ENCODE peak calls at places on chromosome 21, in ten cellular contexts. D is activated T-helper 9 cell treated with anti-CD3 and anti-CD28 coated beads, Interleukin-2, amount 50 U/mL, for 16 hours; S is DMS153; I is HT1080; U is endothelial cell of umbilical vein; Q is activated CD8-positive, alpha-beta T cell treated with anti-CD3 and anti-CD28 coated beads, Interleukin-2, amount 10 ng/mL, durations not matched to agents 7 days and 5 days; P is NCI-H526 treated with DMSO at 0.1 percent for 48 hours; O is NCI-H1105 treated with DMSO at 0.1 percent for 48 hours; L is stimulated activated naive CD4-positive, alpha-beta T cell; X is CD8-positive, alpha-beta T cell. W is an unnamed sample.

GRCh38 chr21:45431781-45432572 is 27.0 kb downstream of the COL18A1 start:
- DNase-seq in D (no peak), S (no peak), I (no peak), U (no peak), Q (no peak), P (no peak), O (no peak), L (no peak), X (no peak), W (no peak)

GRCh38 chr21:15093216-15093615 is 28.4 kb upstream of the NRIP1 start:
- DNase-seq in D (no peak), S (no peak), I (no peak), U (no peak), Q (no peak), P (no peak), O (no peak), L (no peak), X (no peak), W (no peak)

GRCh38 chr21:37412603-37413360 is 46.2 kb downstream of the DYRK1A start:
- DNase-seq in D (no peak), S (no peak), I (no peak), U (no peak), Q (no peak), P (no peak), O (no peak), L (no peak), X (no peak), W (no peak)

GRCh38 chr21:45590726-45591618 is 48.7 kb upstream of the SLC19A1 start:
- DNase-seq in D (peak; percentile 56), S (no peak), I (no peak), U (no peak), Q (peak; percentile 54), P (no peak), O (no peak), L (peak; percentile 71), X (no peak), W (peak; percentile 51)

GRCh38 chr21:43930074-43930847 is 65.2 kb downstream of the AGPAT3 start:
- DNase-seq in D (no peak), S (no peak), I (no peak), U (no peak), Q (no peak), P (no peak), O (no peak), L (no peak), X (no peak), W (no peak)

GRCh38 chr21:34595457-34595856 is 19.5 kb downstream of the RCAN1 start:
- DNase-seq in D (no peak), S (no peak), I (no peak), U (no peak), Q (no peak), P (no peak), O (no peak), L (no peak), X (no peak), W (no peak)

GRCh38 chr21:32412998-32413504 is 545 bp downstream of the EVA1C start:
- DNase-seq in D (peak; percentile 3), S (no peak), I (no peak), U (peak; percentile 53), Q (no peak), P (peak; percentile 29), O (no peak), L (no peak), X (no peak), W (no peak)

GRCh38 chr21:35195232-35195631 is 146.1 kb upstream of the RUNX1 start:
- DNase-seq in D (no peak), S (no peak), I (peak; percentile 81), U (no peak), Q (no peak), P (no peak), O (no peak), L (no peak), X (no peak), W (no peak)

GRCh38 chr21:46210378-46211136 is 18.0 kb downstream of the LSS start:
- DNase-seq in D (no peak), S (no peak), I (no peak), U (no peak), Q (no peak), P (no peak), O (no peak), L (no peak), X (no peak), W (peak; percentile 3)

GRCh38 chr21:16193758-16194606 is 464.2 kb downstream of the USP25 start:
- DNase-seq in D (no peak), S (no peak), I (no peak), U (peak; percentile 91), Q (peak; percentile 21), P (peak; percentile 93), O (no peak), L (no peak), X (no peak), W (peak; percentile 19)

GRCh38 chr21:30138483-30138882 is 28.1 kb downstream of the CLDN17 start:
- DNase-seq in D (no peak), S (no peak), I (no peak), U (no peak), Q (no peak), P (no peak), O (no peak), L (no peak), X (no peak), W (no peak)

GRCh38 chr21:34640858-34641257 is 25.9 kb upstream of the RCAN1 start:
- DNase-seq in D (no peak), S (no peak), I (peak; percentile 90), U (peak; percentile 36), Q (no peak), P (no peak), O (no peak), L (no peak), X (no peak), W (no peak)

GRCh38 chr21:43287974-43288755 is 119.4 kb downstream of the CRYAA start:
- DNase-seq in D (no peak), S (peak; percentile 72), I (no peak), U (no peak), Q (no peak), P (peak; percentile 84), O (no peak), L (no peak), X (no peak), W (no peak)

GRCh38 chr21:28627691-28628090 is 365.0 kb downstream of the LTN1 start:
- DNase-seq in D (no peak), S (no peak), I (peak; percentile 10), U (no peak), Q (no peak), P (no peak), O (no peak), L (no peak), X (no peak), W (no peak)

GRCh38 chr21:42366292-42367010 is at the start of gene TFF1:
- DNase-seq in D (no peak), S (no peak), I (peak; percentile 69), U (peak; percentile 2), Q (no peak), P (peak; percentile 87), O (no peak), L (no peak), X (no peak), W (no peak)